ENCODE peak calls at places on chromosomes 2 and 18, in nine cellular contexts. One of them, this sample, is unnamed.

GRCh38 chr18:58051765-58052460 is 7.9 kb downstream of the NEDD4L start:
- DNase-seq in HFF-Myc: no peak
- DNase-seq in heart left ventricle: no peak
- DNase-seq in left lung: no peak
- DNase-seq in cardiac muscle cell: no peak
- DNase-seq in RWPE1: peak
- DNase-seq in astrocyte of the spinal cord: peak
- DNase-seq in kidney epithelial cell: no peak
- DNase-seq in mesothelial cell of epicardium: no peak
- DNase-seq in this sample: no peak

GRCh38 chr2:8860239-8860638 is 22.8 kb upstream of the KIDINS220 start:
- DNase-seq in astrocyte of the spinal cord: no peak
- DNase-seq in HFF-Myc: no peak
- DNase-seq in RWPE1: peak
- DNase-seq in mesothelial cell of epicardium: no peak
- DNase-seq in cardiac muscle cell: no peak
- DNase-seq in heart left ventricle: no peak
- DNase-seq in kidney epithelial cell: no peak
- DNase-seq in left lung: no peak
- DNase-seq in this sample: no peak

GRCh38 chr2:107730898-107731297 is 95.8 kb upstream of the RGPD4 start:
- DNase-seq in mesothelial cell of epicardium: no peak
- DNase-seq in heart left ventricle: no peak
- DNase-seq in astrocyte of the spinal cord: no peak
- DNase-seq in left lung: no peak
- DNase-seq in cardiac muscle cell: no peak
- DNase-seq in kidney epithelial cell: no peak
- DNase-seq in HFF-Myc: no peak
- DNase-seq in RWPE1: peak
- DNase-seq in this sample: no peak

GRCh38 chr2:154392256-154392655 is 306.2 kb upstream of the KCNJ3 start:
- DNase-seq in astrocyte of the spinal cord: no peak
- DNase-seq in cardiac muscle cell: no peak
- DNase-seq in left lung: no peak
- DNase-seq in HFF-Myc: no peak
- DNase-seq in heart left ventricle: no peak
- DNase-seq in kidney epithelial cell: no peak
- DNase-seq in mesothelial cell of epicardium: no peak
- DNase-seq in RWPE1: no peak
- DNase-seq in this sample: no peak

GRCh38 chr2:188813315-188813714 is 160.9 kb upstream of the COL3A1 start:
- DNase-seq in kidney epithelial cell: no peak
- DNase-seq in RWPE1: no peak
- DNase-seq in mesothelial cell of epicardium: no peak
- DNase-seq in cardiac muscle cell: no peak
- DNase-seq in heart left ventricle: no peak
- DNase-seq in astrocyte of the spinal cord: peak
- DNase-seq in HFF-Myc: no peak
- DNase-seq in left lung: no peak
- DNase-seq in this sample: no peak

GRCh38 chr2:161273038-161273760 is 35.0 kb upstream of the PSMD14 start:
- DNase-seq in cardiac muscle cell: peak
- DNase-seq in mesothelial cell of epicardium: no peak
- DNase-seq in kidney epithelial cell: peak
- DNase-seq in left lung: no peak
- DNase-seq in heart left ventricle: no peak
- DNase-seq in HFF-Myc: peak
- DNase-seq in astrocyte of the spinal cord: peak
- DNase-seq in RWPE1: peak
- DNase-seq in this sample: peak

GRCh38 chr2:28674062-28674712 is 77.4 kb upstream of the PPP1CB start:
- DNase-seq in left lung: no peak
- DNase-seq in kidney epithelial cell: no peak
- DNase-seq in cardiac muscle cell: no peak
- DNase-seq in astrocyte of the spinal cord: peak
- DNase-seq in RWPE1: no peak
- DNase-seq in HFF-Myc: no peak
- DNase-seq in mesothelial cell of epicardium: no peak
- DNase-seq in heart left ventricle: no peak
- DNase-seq in this sample: no peak

GRCh38 chr2:169670215-169670651 is 24.0 kb downstream of the CFAP210 start:
- DNase-seq in heart left ventricle: no peak
- DNase-seq in RWPE1: peak
- DNase-seq in mesothelial cell of epicardium: no peak
- DNase-seq in left lung: no peak
- DNase-seq in cardiac muscle cell: no peak
- DNase-seq in kidney epithelial cell: no peak
- DNase-seq in HFF-Myc: no peak
- DNase-seq in astrocyte of the spinal cord: no peak
- DNase-seq in this sample: no peak

GRCh38 chr2:36530983-36531354 is 67.0 kb downstream of the FEZ2 start:
- DNase-seq in cardiac muscle cell: no peak
- DNase-seq in HFF-Myc: no peak
- DNase-seq in mesothelial cell of epicardium: no peak
- DNase-seq in kidney epithelial cell: no peak
- DNase-seq in left lung: no peak
- DNase-seq in heart left ventricle: no peak
- DNase-seq in astrocyte of the spinal cord: peak
- DNase-seq in RWPE1: no peak
- DNase-seq in this sample: no peak

GRCh38 chr2:217108086-217108485 is 248.2 kb upstream of the TNP1 start:
- DNase-seq in left lung: no peak
- DNase-seq in astrocyte of the spinal cord: no peak
- DNase-seq in HFF-Myc: no peak
- DNase-seq in RWPE1: peak
- DNase-seq in heart left ventricle: no peak
- DNase-seq in cardiac muscle cell: no peak
- DNase-seq in mesothelial cell of epicardium: no peak
- DNase-seq in kidney epithelial cell: no peak
- DNase-seq in this sample: no peak

GRCh38 chr2:111692311-111692710 is 191.7 kb downstream of the ANAPC1 start:
- DNase-seq in astrocyte of the spinal cord: no peak
- DNase-seq in mesothelial cell of epicardium: no peak
- DNase-seq in kidney epithelial cell: no peak
- DNase-seq in left lung: no peak
- DNase-seq in cardiac muscle cell: no peak
- DNase-seq in HFF-Myc: no peak
- DNase-seq in heart left ventricle: no peak
- DNase-seq in RWPE1: no peak
- DNase-seq in this sample: no peak

GRCh38 chr2:6264198-6264597 is 572.0 kb downstream of the SOX11 start:
- DNase-seq in HFF-Myc: no peak
- DNase-seq in heart left ventricle: no peak
- DNase-seq in RWPE1: no peak
- DNase-seq in mesothelial cell of epicardium: no peak
- DNase-seq in cardiac muscle cell: no peak
- DNase-seq in kidney epithelial cell: no peak
- DNase-seq in left lung: no peak
- DNase-seq in astrocyte of the spinal cord: no peak
- DNase-seq in this sample: no peak

GRCh38 chr18:48569915-48570264 is 31.1 kb downstream of the CTIF start:
- DNase-seq in RWPE1: no peak
- DNase-seq in cardiac muscle cell: no peak
- DNase-seq in HFF-Myc: no peak
- DNase-seq in astrocyte of the spinal cord: no peak
- DNase-seq in heart left ventricle: no peak
- DNase-seq in kidney epithelial cell: no peak
- DNase-seq in mesothelial cell of epicardium: no peak
- DNase-seq in left lung: no peak
- DNase-seq in this sample: no peak

GRCh38 chr18:32010124-32010745 is 8.4 kb upstream of the RNF125 start:
- DNase-seq in RWPE1: no peak
- DNase-seq in heart left ventricle: no peak
- DNase-seq in left lung: no peak
- DNase-seq in kidney epithelial cell: no peak
- DNase-seq in astrocyte of the spinal cord: no peak
- DNase-seq in cardiac muscle cell: no peak
- DNase-seq in HFF-Myc: no peak
- DNase-seq in mesothelial cell of epicardium: no peak
- DNase-seq in this sample: no peak

GRCh38 chr2:128503358-128504241 is 184.9 kb upstream of the HS6ST1 start:
- DNase-seq in mesothelial cell of epicardium: no peak
- DNase-seq in heart left ventricle: peak
- DNase-seq in astrocyte of the spinal cord: no peak
- DNase-seq in HFF-Myc: no peak
- DNase-seq in left lung: no peak
- DNase-seq in kidney epithelial cell: no peak
- DNase-seq in cardiac muscle cell: no peak
- DNase-seq in RWPE1: no peak
- DNase-seq in this sample: no peak
- TF ChIP-seq CTCF in mesothelial cell of epicardium: no peak
- TF ChIP-seq CTCF in heart left ventricle: no peak
- TF ChIP-seq CTCF in astrocyte of the spinal cord: no peak
- TF ChIP-seq CTCF in HFF-Myc: no peak
- TF ChIP-seq CTCF in left lung: no peak
- TF ChIP-seq CTCF in kidney epithelial cell: no peak
- TF ChIP-seq CTCF in cardiac muscle cell: no peak
- TF ChIP-seq CTCF in RWPE1: no peak
- TF ChIP-seq CTCF in this sample: no peak

DNA sequence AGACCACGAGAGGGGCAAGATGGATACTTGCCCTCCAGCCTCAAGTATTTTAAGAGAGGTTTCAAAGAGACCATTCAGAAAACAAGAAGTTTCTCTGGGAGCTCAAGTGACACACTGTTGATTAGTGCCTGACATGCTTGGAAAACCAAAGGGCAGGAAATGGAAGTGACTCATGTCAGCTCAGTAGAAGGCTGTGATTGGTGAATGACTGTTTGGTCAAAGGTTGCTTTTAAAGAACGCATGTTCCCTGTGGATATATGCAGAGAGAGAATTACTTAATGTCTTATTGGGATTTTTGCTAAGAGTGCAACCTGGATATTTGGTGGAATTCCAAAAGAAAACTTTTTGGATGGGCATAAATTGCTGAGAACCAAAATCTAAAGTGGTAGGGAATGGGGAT is 549.9 kb downstream of the XIRP2 start:
- DNase-seq in heart left ventricle: no peak
- DNase-seq in astrocyte of the spinal cord: peak
- DNase-seq in mesothelial cell of epicardium: no peak
- DNase-seq in RWPE1: no peak
- DNase-seq in kidney epithelial cell: peak
- DNase-seq in left lung: no peak
- DNase-seq in cardiac muscle cell: peak
- DNase-seq in HFF-Myc: no peak
- DNase-seq in this sample: no peak
- TF ChIP-seq CTCF in heart left ventricle: no peak
- TF ChIP-seq CTCF in astrocyte of the spinal cord: no peak
- TF ChIP-seq CTCF in mesothelial cell of epicardium: no peak
- TF ChIP-seq CTCF in RWPE1: no peak
- TF ChIP-seq CTCF in kidney epithelial cell: no peak
- TF ChIP-seq CTCF in left lung: no peak
- TF ChIP-seq CTCF in cardiac muscle cell: no peak
- TF ChIP-seq CTCF in HFF-Myc: no peak
- TF ChIP-seq CTCF in this sample: no peak

GRCh38 chr2:197596751-197597150 is 78.6 kb downstream of the RFTN2 start:
- DNase-seq in heart left ventricle: no peak
- DNase-seq in HFF-Myc: no peak
- DNase-seq in RWPE1: no peak
- DNase-seq in left lung: no peak
- DNase-seq in mesothelial cell of epicardium: no peak
- DNase-seq in astrocyte of the spinal cord: no peak
- DNase-seq in cardiac muscle cell: no peak
- DNase-seq in kidney epithelial cell: no peak
- DNase-seq in this sample: no peak

GRCh38 chr2:197600306-197600705 is 75.1 kb downstream of the RFTN2 start:
- DNase-seq in mesothelial cell of epicardium: no peak
- DNase-seq in kidney epithelial cell: no peak
- DNase-seq in heart left ventricle: no peak
- DNase-seq in HFF-Myc: no peak
- DNase-seq in astrocyte of the spinal cord: no peak
- DNase-seq in left lung: no peak
- DNase-seq in cardiac muscle cell: no peak
- DNase-seq in RWPE1: no peak
- DNase-seq in this sample: no peak

GRCh38 chr2:197604117-197604516 is 71.3 kb downstream of the RFTN2 start:
- DNase-seq in RWPE1: no peak
- DNase-seq in HFF-Myc: no peak
- DNase-seq in left lung: no peak
- DNase-seq in heart left ventricle: no peak
- DNase-seq in cardiac muscle cell: no peak
- DNase-seq in mesothelial cell of epicardium: no peak
- DNase-seq in astrocyte of the spinal cord: no peak
- DNase-seq in kidney epithelial cell: no peak
- DNase-seq in this sample: no peak

GRCh38 chr2:197598450-197598849 is 76.9 kb downstream of the RFTN2 start:
- DNase-seq in RWPE1: no peak
- DNase-seq in mesothelial cell of epicardium: no peak
- DNase-seq in heart left ventricle: no peak
- DNase-seq in HFF-Myc: no peak
- DNase-seq in astrocyte of the spinal cord: no peak
- DNase-seq in left lung: no peak
- DNase-seq in kidney epithelial cell: no peak
- DNase-seq in cardiac muscle cell: no peak
- DNase-seq in this sample: no peak

GRCh38 chr2:197599285-197599965 is 76.0 kb downstream of the RFTN2 start:
- DNase-seq in RWPE1: peak
- DNase-seq in HFF-Myc: peak
- DNase-seq in kidney epithelial cell: no peak
- DNase-seq in cardiac muscle cell: no peak
- DNase-seq in left lung: no peak
- DNase-seq in astrocyte of the spinal cord: peak
- DNase-seq in mesothelial cell of epicardium: no peak
- DNase-seq in heart left ventricle: no peak
- DNase-seq in this sample: no peak
- TF ChIP-seq CTCF in RWPE1: peak
- TF ChIP-seq CTCF in HFF-Myc: peak
- TF ChIP-seq CTCF in kidney epithelial cell: peak
- TF ChIP-seq CTCF in cardiac muscle cell: peak
- TF ChIP-seq CTCF in left lung: peak
- TF ChIP-seq CTCF in astrocyte of the spinal cord: peak
- TF ChIP-seq CTCF in mesothelial cell of epicardium: peak
- TF ChIP-seq CTCF in heart left ventricle: no peak
- TF ChIP-seq CTCF in this sample: peak

GRCh38 chr18:53682796-53683195 is 541.7 kb downstream of the MBD2 start:
- DNase-seq in kidney epithelial cell: no peak
- DNase-seq in left lung: no peak
- DNase-seq in mesothelial cell of epicardium: no peak
- DNase-seq in cardiac muscle cell: no peak
- DNase-seq in heart left ventricle: no peak
- DNase-seq in HFF-Myc: no peak
- DNase-seq in astrocyte of the spinal cord: no peak
- DNase-seq in RWPE1: no peak
- DNase-seq in this sample: no peak

GRCh38 chr18:53689886-53690285 is 534.6 kb downstream of the MBD2 start:
- DNase-seq in HFF-Myc: no peak
- DNase-seq in left lung: no peak
- DNase-seq in RWPE1: no peak
- DNase-seq in mesothelial cell of epicardium: no peak
- DNase-seq in kidney epithelial cell: no peak
- DNase-seq in heart left ventricle: no peak
- DNase-seq in astrocyte of the spinal cord: no peak
- DNase-seq in cardiac muscle cell: no peak
- DNase-seq in this sample: no peak

DNA sequence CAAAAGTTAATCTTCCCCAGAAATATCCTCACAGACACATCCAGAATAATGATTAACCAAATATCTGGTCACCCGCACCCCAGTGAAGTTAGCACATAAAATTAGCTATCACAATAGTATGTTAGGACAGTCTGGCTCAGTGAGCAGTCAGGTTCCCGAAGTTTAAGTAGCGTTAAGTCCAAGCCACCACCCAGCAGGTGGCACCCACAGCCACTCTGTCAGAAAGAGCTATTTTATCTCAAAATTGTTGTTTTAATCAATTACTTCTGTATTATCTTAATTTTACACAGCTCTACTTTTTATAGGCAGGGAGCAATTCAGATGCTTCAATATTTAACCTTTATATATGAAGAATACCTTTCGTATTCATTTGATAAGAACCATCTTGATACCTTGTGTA is 537.5 kb downstream of the MBD2 start:
- DNase-seq in HFF-Myc: no peak
- DNase-seq in astrocyte of the spinal cord: no peak
- DNase-seq in cardiac muscle cell: no peak
- DNase-seq in left lung: no peak
- DNase-seq in kidney epithelial cell: no peak
- DNase-seq in RWPE1: no peak
- DNase-seq in mesothelial cell of epicardium: no peak
- DNase-seq in heart left ventricle: no peak
- DNase-seq in this sample: no peak
- TF ChIP-seq CTCF in HFF-Myc: no peak
- TF ChIP-seq CTCF in astrocyte of the spinal cord: no peak
- TF ChIP-seq CTCF in cardiac muscle cell: no peak
- TF ChIP-seq CTCF in left lung: no peak
- TF ChIP-seq CTCF in kidney epithelial cell: no peak
- TF ChIP-seq CTCF in RWPE1: no peak
- TF ChIP-seq CTCF in mesothelial cell of epicardium: no peak
- TF ChIP-seq CTCF in heart left ventricle: no peak
- TF ChIP-seq CTCF in this sample: no peak